ENCODE peak calls at places on chromosomes 11 and 22, in five cellular contexts. One of them, this sample, is unnamed.

GRCh38 chr11:19093976-19094375 is 23.0 kb upstream of the ZDHHC13 start:
- DNase-seq in heart right ventricle: no peak
- DNase-seq in heart left ventricle: no peak
- DNase-seq in tibial artery: no peak
- DNase-seq in osteoblast: peak; percentile 65
- DNase-seq in this sample: no peak

GRCh38 chr11:119717839-119718534 is 11.0 kb downstream of the NECTIN1 start:
- DNase-seq in heart right ventricle: no peak
- DNase-seq in heart left ventricle: peak; percentile 25
- DNase-seq in tibial artery: no peak
- DNase-seq in osteoblast: no peak
- DNase-seq in this sample: no peak

GRCh38 chr22:18000441-18001039 is 23.8 kb downstream of the MICAL3 start:
- DNase-seq in heart right ventricle: no peak
- DNase-seq in heart left ventricle: peak; percentile 60
- DNase-seq in tibial artery: no peak
- DNase-seq in osteoblast: peak; percentile 81
- DNase-seq in this sample: no peak

GRCh38 chr11:121672630-121673487 is 220.1 kb upstream of the SORL1-AS1 start:
- DNase-seq in heart right ventricle: peak; percentile 17
- DNase-seq in heart left ventricle: no peak
- DNase-seq in tibial artery: peak; percentile 49
- DNase-seq in osteoblast: no peak
- DNase-seq in this sample: no peak

GRCh38 chr22:17896552-17896951 is 122.3 kb upstream of the BID start:
- DNase-seq in heart right ventricle: peak; percentile 42
- DNase-seq in heart left ventricle: no peak
- DNase-seq in tibial artery: no peak
- DNase-seq in osteoblast: no peak
- DNase-seq in this sample: no peak

GRCh38 chr11:57761301-57762234 is at the start of gene CTNND1:
- DNase-seq in heart right ventricle: peak; percentile 75
- DNase-seq in heart left ventricle: peak; percentile 82
- DNase-seq in tibial artery: peak; percentile 89
- DNase-seq in osteoblast: peak; percentile 96
- DNase-seq in this sample: peak; percentile 82

GRCh38 chr11:67546852-67547251 is 23.6 kb upstream of the CABP2 start:
- DNase-seq in heart right ventricle: no peak
- DNase-seq in heart left ventricle: no peak
- DNase-seq in tibial artery: no peak
- DNase-seq in osteoblast: no peak
- DNase-seq in this sample: no peak

GRCh38 chr11:3954448-3955298 is 99.2 kb downstream of the STIM1 start:
- DNase-seq in heart right ventricle: no peak
- DNase-seq in heart left ventricle: no peak
- DNase-seq in tibial artery: no peak
- DNase-seq in osteoblast: no peak
- DNase-seq in this sample: no peak

GRCh38 chr11:128451651-128452470 is 135.5 kb downstream of the ETS1 start:
- DNase-seq in heart right ventricle: peak; percentile 75
- DNase-seq in heart left ventricle: peak; percentile 78
- DNase-seq in tibial artery: peak; percentile 48
- DNase-seq in osteoblast: peak; percentile 29
- DNase-seq in this sample: peak; percentile 81

GRCh38 chr11:32511926-32512325 is 71.7 kb upstream of the EIF3M start:
- DNase-seq in heart right ventricle: no peak
- DNase-seq in heart left ventricle: no peak
- DNase-seq in tibial artery: no peak
- DNase-seq in osteoblast: peak; percentile 42
- DNase-seq in this sample: no peak

GRCh38 chr11:134357545-134357839 is 25.7 kb downstream of the GLB1L2 start:
- DNase-seq in heart right ventricle: no peak
- DNase-seq in heart left ventricle: no peak
- DNase-seq in tibial artery: no peak
- DNase-seq in osteoblast: peak; percentile 17
- DNase-seq in this sample: no peak

GRCh38 chr11:70105755-70106571 is 27.8 kb downstream of the ANO1 start:
- DNase-seq in heart right ventricle: no peak
- DNase-seq in heart left ventricle: peak; percentile 35
- DNase-seq in tibial artery: no peak
- DNase-seq in osteoblast: no peak
- DNase-seq in this sample: no peak

GRCh38 chr22:27186643-27187042 is 529.3 kb downstream of the MIAT start:
- DNase-seq in heart right ventricle: no peak
- DNase-seq in heart left ventricle: no peak
- DNase-seq in tibial artery: no peak
- DNase-seq in osteoblast: no peak
- DNase-seq in this sample: no peak

GRCh38 chr11:69493931-69494821 is 12.7 kb downstream of the LINC01488 start:
- DNase-seq in heart right ventricle: no peak
- DNase-seq in heart left ventricle: peak; percentile 50
- DNase-seq in tibial artery: no peak
- DNase-seq in osteoblast: peak; percentile 51
- DNase-seq in this sample: no peak

GRCh38 chr11:93651052-93651451 is 10.4 kb upstream of the CEP295 start:
- DNase-seq in heart right ventricle: no peak
- DNase-seq in heart left ventricle: no peak
- DNase-seq in tibial artery: no peak
- DNase-seq in osteoblast: no peak
- DNase-seq in this sample: no peak

GRCh38 chr11:46181387-46181786 is 60.1 kb upstream of the PHF21A start:
- DNase-seq in heart right ventricle: no peak
- DNase-seq in heart left ventricle: no peak
- DNase-seq in tibial artery: no peak
- DNase-seq in osteoblast: no peak
- DNase-seq in this sample: no peak

GRCh38 chr22:20607157-20607907 is 99.9 kb downstream of the MED15 start:
- DNase-seq in heart right ventricle: no peak
- DNase-seq in heart left ventricle: no peak
- DNase-seq in tibial artery: no peak
- DNase-seq in osteoblast: peak; percentile 62
- DNase-seq in this sample: no peak

GRCh38 chr11:3159296-3160190 is 5.6 kb downstream of the OSBPL5 start:
- DNase-seq in heart right ventricle: peak; percentile 74
- DNase-seq in heart left ventricle: peak; percentile 85
- DNase-seq in tibial artery: peak; percentile 79
- DNase-seq in osteoblast: peak; percentile 70
- DNase-seq in this sample: peak; percentile 82

GRCh38 chr11:32309541-32310217 is 125.7 kb downstream of the WT1 start:
- DNase-seq in heart right ventricle: no peak
- DNase-seq in heart left ventricle: no peak
- DNase-seq in tibial artery: no peak
- DNase-seq in osteoblast: no peak
- DNase-seq in this sample: no peak

GRCh38 chr11:80320765-80321164 is 879.9 kb upstream of the TENM4 start:
- DNase-seq in heart right ventricle: no peak
- DNase-seq in heart left ventricle: no peak
- DNase-seq in tibial artery: no peak
- DNase-seq in osteoblast: no peak
- DNase-seq in this sample: no peak

GRCh38 chr11:111736191-111736590 is 30.0 kb downstream of the PPP2R1B start:
- DNase-seq in heart right ventricle: peak; percentile 20
- DNase-seq in heart left ventricle: no peak
- DNase-seq in tibial artery: peak; percentile 40
- DNase-seq in osteoblast: peak; percentile 61
- DNase-seq in this sample: no peak

GRCh38 chr22:40121463-40121862 is 56.3 kb upstream of the TNRC6B start:
- DNase-seq in heart right ventricle: no peak
- DNase-seq in heart left ventricle: no peak
- DNase-seq in tibial artery: no peak
- DNase-seq in osteoblast: no peak
- DNase-seq in this sample: no peak

GRCh38 chr22:49093192-49093880 is 734.3 kb downstream of the BRD1 start:
- DNase-seq in heart right ventricle: no peak
- DNase-seq in heart left ventricle: no peak
- DNase-seq in tibial artery: no peak
- DNase-seq in osteoblast: peak; percentile 45
- DNase-seq in this sample: no peak

GRCh38 chr22:36223504-36223903 is 15.8 kb downstream of the APOL2 start:
- DNase-seq in heart right ventricle: no peak
- DNase-seq in heart left ventricle: no peak
- DNase-seq in tibial artery: no peak
- DNase-seq in osteoblast: no peak
- DNase-seq in this sample: no peak

GRCh38 chr11:10694481-10695239 is 1.1 kb upstream of the IRAG1 start:
- DNase-seq in heart right ventricle: no peak
- DNase-seq in heart left ventricle: no peak
- DNase-seq in tibial artery: no peak
- DNase-seq in osteoblast: peak; percentile 85
- DNase-seq in this sample: no peak

GRCh38 chr11:8832571-8833260 is 78.3 kb upstream of the AKIP1 start:
- DNase-seq in heart right ventricle: no peak
- DNase-seq in heart left ventricle: no peak
- DNase-seq in tibial artery: no peak
- DNase-seq in osteoblast: peak; percentile 89
- DNase-seq in this sample: peak; percentile 69

GRCh38 chr11:111602865-111603632 is 800 bp downstream of the SIK2 start:
- DNase-seq in heart right ventricle: peak; percentile 52
- DNase-seq in heart left ventricle: peak; percentile 73
- DNase-seq in tibial artery: no peak
- DNase-seq in osteoblast: peak; percentile 71
- DNase-seq in this sample: no peak

GRCh38 chr11:63698976-63699733 is 17.9 kb downstream of the RTN3 start:
- DNase-seq in heart right ventricle: no peak
- DNase-seq in heart left ventricle: no peak
- DNase-seq in tibial artery: no peak
- DNase-seq in osteoblast: no peak
- DNase-seq in this sample: no peak

GRCh38 chr22:26470807-26471206 is 12.8 kb downstream of the HPS4 start:
- DNase-seq in heart right ventricle: no peak
- DNase-seq in heart left ventricle: no peak
- DNase-seq in tibial artery: no peak
- DNase-seq in osteoblast: no peak
- DNase-seq in this sample: no peak

DNA sequence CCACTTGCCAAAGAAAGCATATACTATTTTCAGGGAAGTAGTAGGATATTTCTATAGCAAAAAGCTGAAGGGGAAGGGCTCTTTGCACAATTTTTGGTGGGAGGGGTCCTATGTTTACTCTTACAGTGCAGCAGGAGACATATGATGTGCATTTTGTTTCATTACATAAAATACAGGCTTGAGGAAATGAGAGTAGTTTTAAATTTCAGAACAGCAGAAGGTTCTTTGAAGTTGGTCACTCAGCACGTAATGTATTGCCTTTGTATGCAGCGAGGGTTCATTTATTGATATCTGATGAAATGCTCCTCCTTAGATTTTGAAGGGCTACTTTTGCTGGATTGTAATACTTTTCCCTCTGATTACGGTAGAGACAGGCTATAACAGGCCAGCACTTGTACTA is 3.1 kb upstream of the PIK3IP1 start:
- DNase-seq in heart right ventricle: no peak
- DNase-seq in heart left ventricle: no peak
- DNase-seq in tibial artery: no peak
- DNase-seq in osteoblast: no peak
- DNase-seq in this sample: no peak
- H3K27ac ChIP-seq in heart right ventricle: peak overlapping the region; percentile 42
- H3K27ac ChIP-seq in heart left ventricle: peak overlapping the region; percentile 63
- H3K27ac ChIP-seq in tibial artery: peak overlapping the region; percentile 48
- H3K27ac ChIP-seq in osteoblast: no peak overlapping the region
- H3K27ac ChIP-seq in this sample: peak overlapping the region; percentile 72

GRCh38 chr11:36077368-36077767 is 133.5 kb downstream of the LDLRAD3 start:
- DNase-seq in heart right ventricle: no peak
- DNase-seq in heart left ventricle: no peak
- DNase-seq in tibial artery: no peak
- DNase-seq in osteoblast: no peak
- DNase-seq in this sample: no peak
- H3K36me3 ChIP-seq in heart right ventricle: no peaks in the 10 kb centered on the region
- H3K36me3 ChIP-seq in heart left ventricle: peaks cover 7% of the 10 kb centered on the region
- H3K36me3 ChIP-seq in tibial artery: peaks cover 9% of the 10 kb centered on the region
- H3K36me3 ChIP-seq in osteoblast: no peaks in the 10 kb centered on the region
- H3K36me3 ChIP-seq in this sample: no peaks in the 10 kb centered on the region

DNA sequence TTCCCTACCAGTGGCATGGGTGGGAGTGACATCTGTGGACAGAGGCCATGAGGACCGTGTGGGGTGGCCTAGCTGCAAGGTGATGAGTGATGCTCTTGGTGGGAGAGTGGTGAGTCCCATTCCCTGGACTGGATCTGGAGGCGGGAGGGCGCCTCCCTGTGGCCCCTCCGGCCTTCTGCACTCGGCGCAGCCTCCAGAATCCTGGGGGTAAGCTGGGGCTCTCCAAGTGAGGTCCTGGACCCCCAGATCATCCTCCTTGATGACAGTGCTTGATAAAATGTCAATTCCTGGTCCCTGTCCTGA is 32.3 kb upstream of the PRR5 start:
- DNase-seq in heart right ventricle: no peak
- DNase-seq in heart left ventricle: no peak
- DNase-seq in tibial artery: no peak
- DNase-seq in osteoblast: peak; percentile 66
- DNase-seq in this sample: no peak
- TF ChIP-seq CTCF in heart right ventricle: peak; percentile 11
- TF ChIP-seq CTCF in heart left ventricle: no peak
- TF ChIP-seq CTCF in tibial artery: no peak
- TF ChIP-seq CTCF in osteoblast: peak; percentile 29
- TF ChIP-seq CTCF in this sample: peak; percentile 22

GRCh38 chr11:64880240-64881001 is 2.0 kb upstream of the EHD1 start:
- DNase-seq in heart right ventricle: no peak
- DNase-seq in heart left ventricle: peak; percentile 63
- DNase-seq in tibial artery: no peak
- DNase-seq in osteoblast: no peak
- DNase-seq in this sample: no peak
- H3K27ac ChIP-seq in heart right ventricle: peak overlapping the region; percentile 93
- H3K27ac ChIP-seq in heart left ventricle: peak overlapping the region; percentile 88
- H3K27ac ChIP-seq in tibial artery: peak overlapping the region; percentile 8
- H3K27ac ChIP-seq in osteoblast: peak overlapping the region; percentile 63
- H3K27ac ChIP-seq in this sample: peak overlapping the region; percentile 90

GRCh38 chr11:86037743-86038142 is 31.1 kb downstream of the PICALM start:
- DNase-seq in heart right ventricle: no peak
- DNase-seq in heart left ventricle: no peak
- DNase-seq in tibial artery: no peak
- DNase-seq in osteoblast: no peak
- DNase-seq in this sample: no peak
- H3K36me3 ChIP-seq in heart right ventricle: no peaks in the 10 kb centered on the region
- H3K36me3 ChIP-seq in heart left ventricle: peaks cover 3% of the 10 kb centered on the region
- H3K36me3 ChIP-seq in tibial artery: no peaks in the 10 kb centered on the region
- H3K36me3 ChIP-seq in osteoblast: no peaks in the 10 kb centered on the region
- H3K36me3 ChIP-seq in this sample: no peaks in the 10 kb centered on the region

DNA sequence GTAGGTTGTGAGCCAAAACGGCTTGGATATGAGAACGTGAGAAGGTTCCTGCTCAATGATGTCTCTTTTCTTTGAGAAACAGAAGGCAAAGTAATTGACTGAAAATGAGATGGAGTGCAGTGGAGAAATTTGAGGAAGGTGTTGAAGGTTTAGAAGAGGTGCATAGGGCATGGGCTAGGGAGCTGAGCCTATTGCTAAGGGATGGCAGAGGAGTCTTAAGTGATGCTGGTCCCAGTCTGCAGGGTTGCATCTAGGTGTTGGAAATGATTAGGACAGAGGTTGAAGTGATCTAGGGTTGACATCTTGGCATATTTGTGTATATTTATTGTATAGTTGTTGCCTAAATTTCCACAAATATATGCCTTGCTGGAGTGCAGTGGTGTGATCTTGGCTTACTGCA is 2.3 kb downstream of the BIRC3 start:
- DNase-seq in heart right ventricle: no peak
- DNase-seq in heart left ventricle: no peak
- DNase-seq in tibial artery: no peak
- DNase-seq in osteoblast: no peak
- DNase-seq in this sample: no peak
- TF ChIP-seq CTCF in heart right ventricle: no peak
- TF ChIP-seq CTCF in heart left ventricle: no peak
- TF ChIP-seq CTCF in tibial artery: no peak
- TF ChIP-seq CTCF in osteoblast: no peak
- TF ChIP-seq CTCF in this sample: no peak

GRCh38 chr11:130071211-130071712 is 1.6 kb downstream of the APLP2 start:
- DNase-seq in heart right ventricle: no peak
- DNase-seq in heart left ventricle: no peak
- DNase-seq in tibial artery: no peak
- DNase-seq in osteoblast: no peak
- DNase-seq in this sample: no peak
- H3K27ac ChIP-seq in heart right ventricle: peak overlapping the region; percentile 92
- H3K27ac ChIP-seq in heart left ventricle: peak overlapping the region; percentile 90
- H3K27ac ChIP-seq in tibial artery: peak overlapping the region; percentile 93
- H3K27ac ChIP-seq in osteoblast: no peak overlapping the region
- H3K27ac ChIP-seq in this sample: peak overlapping the region; percentile 89